ENCODE peak calls at places on chromosomes 1 and 21, in four cellular contexts. J is heart left ventricle, D is AG10803, V is GM06990. F is an unnamed sample.

GRCh38 chr1:2060535-2060934 is 10.3 kb downstream of the PRKCZ start:
- DNase-seq in J (peak), D (no peak), V (no peak), F (no peak)

GRCh38 chr1:173661271-173661670 is 8.4 kb downstream of the ANKRD45 start:
- DNase-seq in V (no peak), D (no peak), J (no peak), F (no peak)

GRCh38 chr1:22039594-22040347 is 12.7 kb upstream of the CDC42 start:
- DNase-seq in V (peak), D (peak), J (peak), F (peak)

GRCh38 chr1:227317541-227318002 is 720 bp downstream of the CDC42BPA start:
- DNase-seq in V (no peak), D (peak), J (peak), F (no peak)

GRCh38 chr21:37915941-37916794 is at the start of gene KCNJ6:
- DNase-seq in V (no peak), D (peak), J (peak), F (no peak)

GRCh38 chr1:6302568-6302967 is 41.7 kb upstream of the GPR153 start:
- DNase-seq in J (no peak), V (no peak), D (no peak), F (no peak)

GRCh38 chr1:179761296-179761695 is 18.2 kb downstream of the FAM163A start:
- DNase-seq in J (no peak), D (no peak), V (no peak), F (no peak)

GRCh38 chr1:229848762-229849677 is 218.0 kb upstream of the GALNT2 start:
- DNase-seq in D (peak), J (no peak), V (no peak), F (no peak)

GRCh38 chr1:248838357-248839167 is 538 bp downstream of the ZNF672 start:
- DNase-seq in D (peak), J (peak), V (peak), F (peak)

GRCh38 chr21:43273708-43274021 is 104.9 kb downstream of the CRYAA start:
- DNase-seq in D (no peak), V (no peak), J (peak), F (no peak)

GRCh38 chr1:183277821-183278735 is 92.0 kb downstream of the LAMC2 start:
- DNase-seq in D (peak), J (no peak), V (no peak), F (no peak)

GRCh38 chr1:236951672-236952071 is 52.6 kb downstream of the MT1HL1 start:
- DNase-seq in J (no peak), D (no peak), V (no peak), F (no peak)

GRCh38 chr1:45334308-45335245 is 5.4 kb upstream of the TOE1 start:
- DNase-seq in D (no peak), J (peak), V (no peak), F (no peak)

GRCh38 chr21:45873418-45873817 is 108.2 kb upstream of the COL6A1 start:
- DNase-seq in D (no peak), V (no peak), J (no peak), F (no peak)

GRCh38 chr1:156693858-156694562 is 11.4 kb downstream of the CRABP2 start:
- DNase-seq in J (no peak), V (no peak), D (no peak), F (no peak)

GRCh38 chr1:62466982-62467532 is 30.2 kb downstream of the USP1 start:
- DNase-seq in V (no peak), J (no peak), D (peak), F (no peak)

GRCh38 chr1:240737268-240737667 is 125.3 kb upstream of the GREM2 start:
- DNase-seq in J (no peak), V (no peak), D (peak), F (no peak)

GRCh38 chr1:155125946-155126493 is 1.7 kb upstream of the EFNA1 start:
- DNase-seq in D (peak), J (peak), V (no peak), F (no peak)

GRCh38 chr1:51784997-51785421 is 93.5 kb downstream of the NRDC start:
- DNase-seq in D (no peak), J (no peak), V (no peak), F (no peak)

GRCh38 chr1:60732977-60733401 is 349.4 kb upstream of the NFIA start:
- DNase-seq in V (no peak), J (no peak), D (no peak), F (no peak)

GRCh38 chr1:212291505-212292134 is 6.4 kb downstream of the PPP2R5A start:
- DNase-seq in V (no peak), D (peak), J (no peak), F (no peak)

GRCh38 chr1:230747139-230747730 is at the start of gene CAPN9:
- DNase-seq in J (no peak), V (no peak), D (no peak), F (no peak)

GRCh38 chr1:155008015-155008941 is 5.7 kb downstream of the ZBTB7B start:
- DNase-seq in D (no peak), V (no peak), J (no peak), F (no peak)

GRCh38 chr1:57848406-57848805 is 424.5 kb upstream of the DAB1 start:
- DNase-seq in V (no peak), J (no peak), D (peak), F (no peak)

GRCh38 chr1:155860939-155861496 is 1.7 kb downstream of the SYT11 start:
- DNase-seq in V (no peak), D (no peak), J (no peak), F (no peak)

GRCh38 chr1:64550505-64550904 is 80.6 kb downstream of the CACHD1 start:
- DNase-seq in V (no peak), D (no peak), J (no peak), F (no peak)

GRCh38 chr1:24089027-24089742 is 22.8 kb downstream of the MYOM3 start:
- DNase-seq in D (no peak), V (no peak), J (no peak), F (no peak)

DNA sequence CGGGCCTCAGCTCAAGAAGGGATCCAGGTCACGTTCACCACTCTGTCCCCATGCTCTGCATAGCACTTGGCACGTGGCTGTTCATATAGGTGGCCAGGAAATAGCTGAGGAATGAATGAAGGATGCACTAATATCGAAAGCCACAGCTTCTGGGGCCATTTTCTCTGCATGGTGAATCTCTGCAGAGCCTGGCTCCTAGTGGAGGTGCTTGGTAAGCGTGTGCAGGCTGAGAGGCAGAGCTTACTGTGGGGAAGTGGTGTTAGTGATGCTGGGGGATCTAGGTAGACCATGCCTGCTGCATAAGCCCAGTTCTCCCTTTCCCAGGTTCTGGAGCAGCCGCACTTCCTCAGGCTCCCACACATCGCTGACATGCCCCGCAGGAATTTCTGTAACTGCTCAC is 8.3 kb downstream of the CSRP1 start:
- DNase-seq in V (no peak), J (no peak), D (no peak), F (no peak)
- TF ChIP-seq CTCF in V (no peak), J (no peak), D (no peak), F (no peak)

GRCh38 chr1:8013800-8014199 is 12.3 kb downstream of the ERRFI1 start:
- DNase-seq in J (no peak), V (no peak), D (no peak), F (no peak)

GRCh38 chr1:8011923-8012858 is 13.9 kb downstream of the ERRFI1 start:
- DNase-seq in V (no peak), D (no peak), J (no peak), F (no peak)

GRCh38 chr1:8014381-8014988 is 11.6 kb downstream of the ERRFI1 start:
- DNase-seq in V (no peak), J (no peak), D (no peak), F (no peak)

GRCh38 chr1:8012955-8013354 is 13.2 kb downstream of the ERRFI1 start:
- DNase-seq in V (no peak), D (no peak), J (no peak), F (no peak)

DNA sequence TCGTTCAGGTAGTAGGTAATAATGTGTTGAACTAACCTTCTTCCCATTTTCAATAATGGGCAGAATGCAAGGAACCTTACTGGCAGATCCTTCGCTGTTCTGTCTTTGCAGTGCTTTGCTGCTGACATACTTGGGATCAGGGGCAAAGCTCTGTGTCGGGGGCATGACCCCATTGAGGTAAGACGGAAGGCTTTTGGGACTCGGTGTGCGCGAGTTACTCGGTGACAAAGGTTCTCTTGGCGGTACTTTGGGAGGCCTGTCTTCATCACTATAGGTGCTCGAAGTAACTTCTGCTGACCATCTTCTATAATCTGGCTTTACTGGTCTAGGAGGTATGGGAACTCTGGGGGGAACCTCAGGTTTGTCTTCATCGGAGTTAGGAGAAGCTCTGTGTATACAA is 12.7 kb downstream of the ERRFI1 start:
- DNase-seq in J (no peak), D (no peak), V (no peak), F (no peak)
- H3K4me3 ChIP-seq in J (no peak), D (no peak), V (no peak), F (no peak)

GRCh38 chr21:39726133-39726532 is 18.9 kb upstream of the IGSF5 start:
- DNase-seq in V (no peak), J (no peak), D (no peak), F (no peak)
- TF ChIP-seq CTCF in V (no peak), J (no peak), D (peak), F (no peak)

DNA sequence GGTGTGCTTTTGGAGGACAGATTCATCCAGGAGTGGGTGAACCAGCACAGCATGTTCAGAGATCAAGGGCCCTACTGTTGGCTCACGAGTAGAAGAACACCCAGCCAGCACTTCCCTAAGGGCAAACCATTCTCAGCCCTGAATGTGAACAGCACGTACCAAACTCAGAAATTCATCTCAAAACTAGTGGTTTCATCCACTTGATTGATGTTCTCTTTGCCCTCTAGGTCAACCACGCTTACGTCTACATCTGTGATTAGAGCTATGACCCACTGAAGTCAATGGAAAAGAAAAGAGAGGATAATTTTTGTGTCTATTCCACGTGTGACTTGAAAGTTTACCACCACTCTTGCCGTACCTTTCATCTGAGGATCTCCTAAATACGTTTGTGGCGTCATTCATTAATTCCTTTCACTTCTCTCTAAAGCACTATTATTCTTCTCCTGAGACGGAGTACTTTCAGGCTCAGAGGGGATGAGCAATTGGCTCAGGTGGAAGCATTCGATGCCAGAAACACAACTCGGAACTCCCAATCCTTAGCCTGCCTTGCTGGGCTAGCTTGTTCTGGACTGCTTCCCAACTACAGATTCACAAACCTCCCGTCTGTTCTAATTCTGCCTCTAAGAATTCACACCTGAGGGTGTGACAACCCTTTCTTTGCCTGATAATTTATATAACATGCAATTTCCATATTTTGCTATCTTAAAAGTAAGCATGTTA is 57.3 kb upstream of the HIVEP3 start:
- DNase-seq in J (no peak), V (no peak), D (no peak), F (no peak)
- H3K4me3 ChIP-seq in J (no peak), V (no peak), D (no peak), F (no peak)

GRCh38 chr1:167616521-167616920 is 13.5 kb upstream of the RCSD1 start:
- DNase-seq in V (no peak), D (no peak), J (no peak), F (no peak)

GRCh38 chr1:167617950-167618269 is 12.1 kb upstream of the RCSD1 start:
- DNase-seq in J (no peak), D (no peak), V (no peak), F (no peak)

GRCh38 chr1:167618366-167618765 is 11.7 kb upstream of the RCSD1 start:
- DNase-seq in D (no peak), J (no peak), V (no peak), F (no peak)

GRCh38 chr1:167618789-167619188 is 11.2 kb upstream of the RCSD1 start:
- DNase-seq in J (no peak), D (no peak), V (no peak), F (no peak)

GRCh38 chr1:167617100-167617949 is 12.7 kb upstream of the RCSD1 start:
- DNase-seq in D (peak), J (peak), V (peak), F (no peak)
- TF ChIP-seq CTCF in D (no peak), J (no peak), V (no peak), F (no peak)

DNA sequence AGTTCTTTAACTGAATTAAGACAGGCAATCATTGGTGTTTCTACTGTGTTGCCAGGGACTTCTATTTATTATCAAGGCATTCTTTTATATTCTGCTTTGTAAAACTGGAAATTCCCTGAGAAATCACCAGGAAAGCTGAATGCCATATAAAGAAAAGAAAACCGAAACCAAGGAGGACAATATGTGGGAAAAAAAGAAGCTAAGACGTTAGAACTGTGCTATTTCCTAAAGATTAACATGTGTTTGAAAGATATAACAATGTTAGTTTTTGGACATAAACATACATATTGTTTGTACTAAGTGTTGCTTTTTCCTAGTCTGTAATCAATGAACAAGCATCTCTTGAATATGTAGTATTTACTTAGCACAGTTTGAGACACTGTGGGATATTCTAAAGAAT is 47.2 kb downstream of the EXTL2 start:
- DNase-seq in J (no peak), V (no peak), D (peak), F (no peak)
- H3K4me3 ChIP-seq in J (peak), V (no peak), D (peak), F (no peak)

DNA sequence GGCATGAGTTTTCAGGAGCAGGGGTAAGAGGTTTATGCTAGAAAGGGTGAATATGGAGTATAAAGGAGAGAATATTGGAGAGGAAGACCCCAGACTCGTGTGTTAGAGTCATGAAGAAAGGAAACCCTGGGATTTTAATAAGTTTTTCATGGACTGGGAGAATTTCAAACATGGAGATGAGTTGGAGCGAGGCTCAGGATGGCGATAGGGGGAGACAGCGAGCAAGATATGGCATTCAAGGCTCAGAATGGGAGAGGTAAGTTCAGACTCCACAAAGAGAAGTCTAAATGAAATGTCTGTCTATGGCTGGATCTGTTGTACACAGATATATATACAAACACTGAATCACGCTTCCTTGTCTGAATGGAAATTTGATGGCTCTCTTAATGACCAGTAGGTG is 92.5 kb downstream of the LRRC40 start:
- DNase-seq in V (no peak), J (no peak), D (no peak), F (no peak)
- TF ChIP-seq CTCF in V (peak), J (no peak), D (no peak), F (peak)

DNA sequence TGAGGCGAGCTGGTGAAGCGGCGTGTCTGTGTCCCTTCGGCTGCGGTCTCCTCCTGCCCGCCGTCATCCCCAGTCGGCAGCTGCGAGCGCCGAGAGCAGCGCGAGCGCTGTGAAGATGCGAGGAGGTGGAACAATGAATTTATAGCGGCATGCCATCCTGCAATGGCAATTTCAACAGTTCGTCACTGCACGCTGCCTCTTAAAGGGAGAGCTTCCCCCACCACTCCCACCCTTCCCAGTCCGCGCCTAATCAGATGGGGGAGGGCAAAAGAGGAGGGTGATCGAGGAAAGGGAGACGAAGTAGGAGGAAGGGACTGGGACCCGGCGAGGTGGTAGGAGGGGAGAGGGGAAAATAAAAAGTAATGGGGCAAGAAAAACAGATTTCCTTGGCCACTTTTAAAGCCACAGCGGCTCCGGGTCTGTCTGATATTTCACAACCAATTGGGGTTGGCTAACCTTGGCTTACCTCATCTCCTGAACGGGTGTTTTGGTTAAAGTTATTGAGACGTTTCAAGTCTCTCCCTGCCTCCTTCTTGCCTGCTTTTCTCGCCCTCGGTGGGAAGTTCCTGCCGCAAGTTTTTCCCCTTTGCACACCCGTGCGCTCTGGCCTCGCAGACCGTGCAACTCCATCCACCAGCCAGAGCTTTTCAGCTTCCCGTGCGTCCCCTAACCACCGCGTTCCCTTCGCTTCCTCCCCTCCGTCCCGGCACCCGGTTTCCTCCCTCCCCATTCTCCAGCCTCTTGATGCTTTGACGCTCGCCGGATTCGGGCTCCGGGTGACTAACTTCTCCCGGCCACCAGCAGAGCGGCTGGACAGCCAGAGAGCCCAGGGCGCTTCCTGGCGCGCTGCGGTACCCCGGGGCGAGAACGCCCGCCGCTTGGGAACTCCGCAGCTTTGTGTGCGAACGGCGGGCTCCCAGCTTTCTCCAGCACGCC is at the start of gene ADAMTS5:
- DNase-seq in V (no peak), D (peak), J (peak), F (no peak)
- H3K4me3 ChIP-seq in V (no peak), D (peak), J (peak), F (no peak)

GRCh38 chr1:222167896-222168295 is 380.0 kb downstream of the HHIPL2 start:
- DNase-seq in D (no peak), J (no peak), V (no peak), F (no peak)

GRCh38 chr1:222165625-222166024 is 382.3 kb downstream of the HHIPL2 start:
- DNase-seq in V (no peak), D (no peak), J (no peak), F (no peak)

GRCh38 chr1:222167111-222167510 is 380.8 kb downstream of the HHIPL2 start:
- DNase-seq in V (no peak), D (peak), J (no peak), F (peak)

GRCh38 chr1:222168621-222169020 is 379.3 kb downstream of the HHIPL2 start:
- DNase-seq in V (no peak), J (no peak), D (no peak), F (no peak)

DNA sequence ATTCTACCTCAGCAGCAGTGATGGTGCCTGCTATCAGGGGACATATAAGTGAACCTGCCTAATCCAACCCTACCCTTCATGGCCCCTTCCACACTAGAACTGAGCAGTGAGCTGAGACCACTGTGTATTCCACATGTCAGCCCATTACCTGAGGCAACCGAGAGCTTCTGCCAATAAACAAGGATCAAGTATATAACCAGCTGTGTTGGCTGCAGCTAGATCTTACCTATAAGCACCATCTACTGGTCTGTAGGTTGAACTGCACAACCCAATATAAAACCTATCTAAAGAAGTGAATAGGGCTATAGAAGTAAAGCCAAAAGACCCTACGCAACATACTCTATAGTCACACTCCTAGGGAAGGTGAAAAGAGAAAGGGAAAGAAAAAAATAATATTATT is 376.9 kb downstream of the HHIPL2 start:
- DNase-seq in V (no peak), D (peak), J (no peak), F (peak)
- TF ChIP-seq CTCF in V (peak), D (peak), J (peak), F (peak)